ENCODE peak calls at places on chromosomes 16 and 17, in four cellular contexts. One of them, this sample, is unnamed.

GRCh38 chr16:60731329-60731728 is 1304.9 kb downstream of the CDH8 start:
- DNase-seq in A549: no peak
- DNase-seq in D341Med: no peak
- DNase-seq in ecto neural progenitor cell: no peak
- DNase-seq in this sample: no peak

GRCh38 chr16:30658731-30659506 is 688 bp downstream of the FBRS start:
- DNase-seq in D341Med: peak; percentile 87
- DNase-seq in ecto neural progenitor cell: peak; percentile 77
- DNase-seq in A549: peak; percentile 99
- DNase-seq in this sample: peak; percentile 96

GRCh38 chr16:717651-718245 is 2.8 kb downstream of the METRN start:
- DNase-seq in A549: no peak
- DNase-seq in D341Med: no peak
- DNase-seq in ecto neural progenitor cell: no peak
- DNase-seq in this sample: no peak

GRCh38 chr17:75428775-75429469 is 23.4 kb upstream of the GRB2 start:
- DNase-seq in A549: peak; percentile 87
- DNase-seq in D341Med: no peak
- DNase-seq in ecto neural progenitor cell: no peak
- DNase-seq in this sample: peak; percentile 31

GRCh38 chr16:81261049-81261648 is 22.7 kb downstream of the BCO1 start:
- DNase-seq in A549: peak; percentile 27
- DNase-seq in D341Med: peak; percentile 45
- DNase-seq in ecto neural progenitor cell: no peak
- DNase-seq in this sample: peak; percentile 5

GRCh38 chr17:42414782-42415409 is 8.2 kb downstream of the CAVIN1 start:
- DNase-seq in A549: no peak
- DNase-seq in D341Med: no peak
- DNase-seq in ecto neural progenitor cell: no peak
- DNase-seq in this sample: no peak

GRCh38 chr16:22424161-22424937 is 49.9 kb upstream of the CDR2 start:
- DNase-seq in ecto neural progenitor cell: no peak
- DNase-seq in A549: no peak
- DNase-seq in D341Med: no peak
- DNase-seq in this sample: no peak

GRCh38 chr16:10862432-10862831 is 14.6 kb upstream of the CIITA start:
- DNase-seq in A549: peak; percentile 27
- DNase-seq in ecto neural progenitor cell: no peak
- DNase-seq in D341Med: no peak
- DNase-seq in this sample: no peak

GRCh38 chr17:323721-324139 is 28.9 kb downstream of the RPH3AL start:
- DNase-seq in A549: no peak
- DNase-seq in D341Med: no peak
- DNase-seq in ecto neural progenitor cell: no peak
- DNase-seq in this sample: no peak

GRCh38 chr17:6903516-6903915 is 72.0 kb upstream of the TEKT1 start:
- DNase-seq in ecto neural progenitor cell: no peak
- DNase-seq in D341Med: no peak
- DNase-seq in A549: no peak
- DNase-seq in this sample: no peak

GRCh38 chr16:86825631-86826030 is 247.3 kb downstream of the FOXL1 start:
- DNase-seq in A549: no peak
- DNase-seq in D341Med: no peak
- DNase-seq in ecto neural progenitor cell: no peak
- DNase-seq in this sample: no peak

GRCh38 chr16:88705076-88705684 is 1.0 kb downstream of the RNF166 start:
- DNase-seq in A549: no peak
- DNase-seq in ecto neural progenitor cell: no peak
- DNase-seq in D341Med: no peak
- DNase-seq in this sample: no peak

GRCh38 chr17:34370376-34370996 is 7.5 kb upstream of the CCL1 start:
- DNase-seq in ecto neural progenitor cell: no peak
- DNase-seq in A549: no peak
- DNase-seq in D341Med: no peak
- DNase-seq in this sample: no peak

GRCh38 chr16:54291981-54292487 is 5.4 kb upstream of the IRX3 start:
- DNase-seq in A549: no peak
- DNase-seq in ecto neural progenitor cell: no peak
- DNase-seq in D341Med: no peak
- DNase-seq in this sample: no peak

GRCh38 chr17:63986842-63987615 is 11.1 kb upstream of the PRR29 start:
- DNase-seq in A549: no peak
- DNase-seq in ecto neural progenitor cell: no peak
- DNase-seq in D341Med: no peak
- DNase-seq in this sample: peak; percentile 81

GRCh38 chr16:23155445-23156049 is 6.3 kb upstream of the USP31 start:
- DNase-seq in D341Med: peak; percentile 49
- DNase-seq in ecto neural progenitor cell: no peak
- DNase-seq in A549: peak; percentile 41
- DNase-seq in this sample: peak; percentile 43

GRCh38 chr16:88549671-88550643 is 20.2 kb upstream of the ZC3H18 start:
- DNase-seq in D341Med: peak; percentile 25
- DNase-seq in ecto neural progenitor cell: peak; percentile 45
- DNase-seq in A549: no peak
- DNase-seq in this sample: peak; percentile 13

GRCh38 chr17:75087558-75088453 is at the start of gene SLC16A5:
- DNase-seq in ecto neural progenitor cell: peak; percentile 93
- DNase-seq in A549: peak; percentile 95
- DNase-seq in D341Med: no peak
- DNase-seq in this sample: no peak

GRCh38 chr16:11914759-11915643 is 755 bp downstream of the GSPT1 start:
- DNase-seq in D341Med: peak; percentile 67
- DNase-seq in A549: peak; percentile 34
- DNase-seq in ecto neural progenitor cell: peak; percentile 54
- DNase-seq in this sample: peak; percentile 44

GRCh38 chr16:31350275-31351005 is 4.5 kb upstream of the ITGAX start:
- DNase-seq in ecto neural progenitor cell: no peak
- DNase-seq in D341Med: no peak
- DNase-seq in A549: no peak
- DNase-seq in this sample: no peak

GRCh38 chr17:83079340-83079747 is at the start of gene METRNL:
- DNase-seq in A549: peak; percentile 66
- DNase-seq in D341Med: peak; percentile 99
- DNase-seq in ecto neural progenitor cell: peak; percentile 92
- DNase-seq in this sample: peak; percentile 64